ENCODE peak calls at places on chromosome 9, in nine cellular contexts. S is stimulated activated CD4-positive, alpha-beta T cell treated with anti-CD3 and anti-CD28 coated beads, Interleukin-1b, Interleukin-23, amount 100 ng/mL, for 24 hours; G is central memory CD4-positive, alpha-beta T cell; T is SW 1271; P is nephron progenitor cell; H is activated CD4-positive, alpha-beta T cell treated with anti-CD3 and anti-CD28 coated beads for 36 hours; F is MM.1S; R is nucleus accumbens; C is A172. N is an unnamed sample.

GRCh38 chr9:33230756-33231691 is 8.9 kb upstream of the SPINK4 start:
- DNase-seq in S (no peak), G (no peak), T (no peak), P (no peak), H (no peak), F (peak), R (no peak), C (no peak), N (peak)

GRCh38 chr9:94975480-94976452 is 249.3 kb downstream of the AOPEP start:
- DNase-seq in S (no peak), G (no peak), T (no peak), P (no peak), H (no peak), F (no peak), R (no peak), C (no peak), N (no peak)

GRCh38 chr9:10562581-10563343 is 50.0 kb downstream of the PTPRD start:
- DNase-seq in S (no peak), G (no peak), T (no peak), P (no peak), H (no peak), F (no peak), R (no peak), C (peak), N (no peak)

GRCh38 chr9:78567693-78568092 is 270.8 kb downstream of the PSAT1 start:
- DNase-seq in S (no peak), G (no peak), T (no peak), P (no peak), H (no peak), F (no peak), R (no peak), C (no peak), N (no peak)

GRCh38 chr9:125246261-125246667 is 5.1 kb upstream of the HSPA5 start:
- DNase-seq in S (no peak), G (no peak), T (no peak), P (no peak), H (no peak), F (no peak), R (no peak), C (no peak), N (no peak)

GRCh38 chr9:125829743-125830142 is 82.6 kb downstream of the PBX3 start:
- DNase-seq in S (peak), G (peak), T (no peak), P (no peak), H (peak), F (no peak), R (no peak), C (no peak), N (no peak)

GRCh38 chr9:129836342-129837007 is 1.2 kb downstream of the USP20 start:
- DNase-seq in S (no peak), G (peak), T (no peak), P (peak), H (peak), F (no peak), R (no peak), C (no peak), N (no peak)

GRCh38 chr9:75531588-75531987 is 358.9 kb upstream of the PCSK5 start:
- DNase-seq in S (no peak), G (no peak), T (no peak), P (no peak), H (no peak), F (no peak), R (no peak), C (no peak), N (no peak)

GRCh38 chr9:134366223-134367031 is 40.2 kb downstream of the RXRA start:
- DNase-seq in S (no peak), G (no peak), T (no peak), P (no peak), H (peak), F (no peak), R (peak), C (peak), N (peak)

GRCh38 chr9:6771722-6772121 is 13.9 kb downstream of the KDM4C start:
- DNase-seq in S (no peak), G (no peak), T (no peak), P (no peak), H (no peak), F (no peak), R (no peak), C (no peak), N (no peak)

GRCh38 chr9:34994429-34995287 is 5.1 kb downstream of the DNAJB5 start:
- DNase-seq in S (no peak), G (no peak), T (peak), P (peak), H (no peak), F (no peak), R (peak), C (peak), N (peak)

GRCh38 chr9:137619240-137620090 is 660 bp downstream of the EHMT1 start:
- DNase-seq in S (no peak), G (peak), T (peak), P (peak), H (peak), F (peak), R (no peak), C (peak), N (no peak)

GRCh38 chr9:126611592-126612328 is 2.0 kb upstream of the LMX1B start:
- DNase-seq in S (peak), G (peak), T (peak), P (peak), H (peak), F (peak), R (peak), C (peak), N (peak)